ENCODE peak calls at places on chromosomes 5 and 9, in nine cellular contexts. Q is PC-9, R is endothelial cell of umbilical vein, U is HepG2, A is MM.1S, W is gastrocnemius medialis, P is heart left ventricle, B is GM23338, G is vagina. C is an unnamed sample. For H3K36me3, the result is how much of the 10 kb centered on the place peaks cover.

GRCh38 chr9:134163374-134164196 is 779 bp downstream of the RNU6ATAC start:
- DNase-seq in U (no peak), Q (peak), A (peak), B (peak), P (peak), R (peak), W (peak), G (no peak), C (peak)

GRCh38 chr9:32915802-32916201 is 85.6 kb downstream of the APTX start:
- DNase-seq in Q (no peak), W (no peak), U (no peak), G (no peak), P (no peak), A (no peak), R (no peak), B (no peak), C (no peak)

GRCh38 chr5:166625210-166625865 is 1666.1 kb upstream of the WWC1 start:
- DNase-seq in Q (no peak), G (no peak), W (no peak), B (peak), A (no peak), R (no peak), P (no peak), U (no peak), C (no peak)

GRCh38 chr9:69379250-69379982 is 54.4 kb downstream of the ENTREP1 start:
- DNase-seq in G (no peak), W (peak), A (no peak), Q (peak), B (no peak), P (no peak), R (peak), U (no peak), C (no peak)

GRCh38 chr5:78004559-78004958 is 228.4 kb upstream of the TBCA start:
- DNase-seq in B (no peak), Q (no peak), U (no peak), A (no peak), W (no peak), G (no peak), P (no peak), R (no peak), C (no peak)

GRCh38 chr9:110926828-110927227 is 111.4 kb downstream of the LPAR1 start:
- DNase-seq in U (no peak), A (no peak), B (no peak), G (no peak), W (no peak), Q (peak), P (no peak), R (no peak), C (no peak)

GRCh38 chr5:23146183-23146582 is 293.0 kb upstream of the CDH12 start:
- DNase-seq in P (no peak), W (no peak), B (no peak), U (no peak), Q (no peak), R (no peak), G (no peak), A (no peak), C (no peak)

GRCh38 chr5:136620016-136620419 is 254.7 kb upstream of the TRPC7 start:
- DNase-seq in B (no peak), Q (peak), U (no peak), A (no peak), P (no peak), R (peak), G (no peak), W (no peak), C (no peak)

GRCh38 chr5:154467655-154468354 is 10.2 kb downstream of the HAND1 start:
- DNase-seq in W (peak), A (peak), Q (peak), U (peak), B (peak), P (peak), G (no peak), R (peak), C (peak)

GRCh38 chr5:39780341-39780740 is 355.6 kb upstream of the DAB2 start:
- DNase-seq in Q (no peak), P (no peak), U (no peak), G (no peak), R (peak), B (peak), A (no peak), W (no peak), C (no peak)

GRCh38 chr9:84357235-84357634 is 16.7 kb upstream of the SLC28A3 start:
- DNase-seq in P (no peak), B (no peak), R (no peak), G (no peak), W (no peak), U (no peak), Q (no peak), A (no peak), C (no peak)

GRCh38 chr5:136626531-136626930 is 261.2 kb upstream of the TRPC7 start:
- DNase-seq in W (no peak), G (no peak), Q (no peak), U (no peak), R (no peak), B (no peak), A (no peak), P (no peak), C (no peak)

GRCh38 chr5:146185161-146185560 is 2.7 kb upstream of the LARS1 start:
- DNase-seq in A (no peak), R (peak), P (no peak), B (no peak), Q (no peak), G (no peak), W (no peak), U (no peak), C (no peak)

GRCh38 chr5:110865400-110866094 is 126.7 kb downstream of the SLC25A46 start:
- DNase-seq in U (peak), Q (peak), G (no peak), B (peak), A (peak), W (no peak), P (no peak), R (peak), C (no peak)

GRCh38 chr9:127474592-127474991 is 23.3 kb downstream of the LRSAM1 start:
- DNase-seq in W (no peak), R (no peak), Q (no peak), G (no peak), B (no peak), A (no peak), P (no peak), U (no peak), C (no peak)

GRCh38 chr9:5582835-5583195 is 46.1 kb upstream of the RIC1 start:
- DNase-seq in W (peak), B (no peak), U (no peak), P (peak), R (no peak), Q (no peak), G (no peak), A (no peak), C (peak)

GRCh38 chr9:35306281-35306680 is 144.5 kb downstream of the UNC13B start:
- DNase-seq in R (no peak), B (no peak), G (no peak), W (no peak), U (no peak), A (no peak), P (no peak), Q (no peak), C (no peak)

GRCh38 chr5:156147948-156148285 is 179.0 kb upstream of the SGCD start:
- DNase-seq in B (no peak), W (no peak), P (no peak), Q (no peak), A (no peak), R (no peak), G (no peak), U (no peak), C (no peak)

GRCh38 chr5:68544091-68544655 is 328.6 kb downstream of the PIK3R1 start:
- DNase-seq in U (no peak), B (no peak), G (no peak), W (no peak), Q (no peak), R (no peak), A (no peak), P (no peak), C (no peak)

DNA sequence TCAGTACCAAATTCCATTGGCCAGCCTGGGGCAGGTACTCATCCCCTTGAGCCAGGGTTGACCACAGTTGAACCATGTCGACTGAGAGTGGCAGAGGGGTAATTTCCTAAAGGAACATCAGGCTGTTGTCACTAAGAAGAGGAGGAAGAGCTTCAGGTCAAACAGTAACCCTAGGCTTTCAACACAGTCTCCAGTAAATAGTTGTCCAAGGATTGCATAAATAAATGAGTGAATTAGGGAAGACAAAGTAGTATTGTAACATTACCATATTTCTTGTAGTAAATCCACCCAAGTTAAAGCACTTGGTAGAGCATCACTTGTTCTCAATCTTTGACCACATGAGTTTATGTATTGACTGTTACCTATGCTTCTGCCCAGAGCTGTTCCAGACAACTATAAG is 7.4 kb downstream of the PSAT1 start:
- DNase-seq in P (no peak), R (no peak), B (no peak), A (no peak), U (peak), W (no peak), G (no peak), Q (no peak), C (no peak)
- H3K36me3 ChIP-seq in P (under half), R (under half), B (half or more), A (under half), U (under half), W (under half), G (under half), Q (half or more), C (under half)

GRCh38 chr5:176533390-176533789 is 3.8 kb downstream of the RNF44 start:
- DNase-seq in G (no peak), W (no peak), Q (no peak), P (peak), R (no peak), A (no peak), U (no peak), B (no peak), C (no peak)
- H3K4me3 ChIP-seq in G (peak), W (no peak), Q (no peak), P (no peak), R (no peak), A (no peak), U (no peak), B (peak), C (peak)

GRCh38 chr5:137700282-137700680 is 35.6 kb downstream of the KLHL3 start:
- DNase-seq in Q (no peak), U (no peak), P (no peak), G (no peak), W (no peak), A (no peak), R (peak), B (no peak), C (no peak)
- TF ChIP-seq CTCF in Q (no peak), U (no peak), P (no peak), G (no peak), W (no peak), A (no peak), R (no peak), B (no peak), C (no peak)

DNA sequence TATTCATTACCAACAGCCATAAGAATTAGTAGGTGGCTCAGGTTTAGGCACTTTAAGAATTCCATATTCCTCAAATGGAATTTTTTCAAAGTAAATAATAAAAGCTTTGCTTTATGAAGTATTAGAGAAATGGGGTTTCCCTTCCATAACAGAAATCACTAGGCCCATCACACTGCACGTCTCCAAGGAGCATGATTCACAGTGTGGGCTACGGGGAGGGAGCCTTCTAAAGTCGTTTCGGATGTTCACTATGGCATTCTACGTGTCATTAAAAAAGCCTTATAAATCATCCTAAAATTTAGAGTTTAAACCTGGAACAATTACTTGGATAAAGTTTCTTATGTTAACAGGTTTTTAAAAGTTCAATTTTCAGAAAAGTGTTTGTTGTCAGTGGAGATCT is 115.9 kb downstream of the NFIB start:
- DNase-seq in G (no peak), A (no peak), B (no peak), U (no peak), R (no peak), W (no peak), Q (no peak), P (no peak), C (no peak)
- H3K36me3 ChIP-seq in G (under half), A (under half), B (under half), U (under half), R (under half), W (under half), Q (under half), P (under half), C (under half)

GRCh38 chr9:113454914-113455761 is 8.4 kb upstream of the RGS3 start:
- DNase-seq in G (no peak), U (peak), Q (peak), W (peak), A (peak), R (peak), B (peak), P (peak), C (peak)
- H3K4me3 ChIP-seq in G (no peak), U (no peak), Q (no peak), W (no peak), A (no peak), R (no peak), B (no peak), P (no peak), C (no peak)

DNA sequence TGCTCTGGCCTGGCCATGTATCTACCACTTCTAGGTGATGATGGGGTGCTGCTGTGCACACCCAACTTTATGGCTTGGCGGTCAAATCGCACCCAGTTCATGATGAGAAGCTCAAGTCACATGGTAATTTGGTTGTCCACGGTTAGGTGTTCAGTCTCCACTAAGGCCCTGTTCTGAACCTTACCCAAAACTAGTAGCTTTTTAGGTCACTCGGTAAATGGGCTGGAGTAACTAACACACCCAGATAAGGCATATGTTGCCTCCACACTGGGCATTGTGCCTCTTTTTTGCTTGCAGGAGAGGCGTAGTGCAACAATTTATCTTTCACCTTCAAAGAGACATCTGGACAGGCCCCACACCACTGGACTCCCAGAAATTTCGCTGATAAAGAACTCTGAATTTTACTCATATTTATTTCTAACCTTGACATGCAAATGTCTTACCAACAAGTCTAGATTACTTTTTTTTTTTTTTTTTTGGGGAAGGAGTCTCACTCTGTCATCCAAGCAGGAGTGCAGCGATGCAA is 16.8 kb upstream of the PTGES start:
- DNase-seq in U (no peak), B (no peak), R (no peak), W (no peak), G (no peak), A (no peak), Q (no peak), P (no peak), C (no peak)
- TF ChIP-seq CTCF in U (no peak), B (no peak), R (no peak), W (no peak), G (no peak), A (no peak), Q (no peak), P (no peak), C (no peak)

DNA sequence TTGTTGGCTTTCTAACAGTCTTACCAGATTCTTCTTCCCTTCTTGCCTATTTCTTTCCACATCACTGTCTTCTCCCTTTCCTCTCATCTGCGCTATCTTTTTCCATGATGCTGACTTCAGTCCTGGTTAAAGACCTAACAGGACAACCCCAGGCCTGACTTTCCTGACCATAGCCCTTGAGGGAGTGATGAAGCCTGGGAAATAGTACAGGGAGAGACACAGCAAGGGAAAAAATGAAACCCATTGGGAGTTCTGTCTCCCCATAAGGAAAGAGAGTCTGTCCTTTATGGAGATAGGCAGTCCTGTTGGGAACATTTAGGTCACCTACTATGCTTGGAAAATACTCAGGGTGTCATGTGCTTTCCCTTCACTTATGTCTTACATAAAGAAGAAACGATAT is 92.7 kb downstream of the GIN1 start:
- DNase-seq in R (no peak), Q (no peak), A (no peak), W (no peak), U (no peak), B (no peak), P (no peak), G (no peak), C (no peak)
- H3K36me3 ChIP-seq in R (under half), Q (under half), A (under half), W (half or more), U (under half), B (under half), P (half or more), G (under half), C (under half)

DNA sequence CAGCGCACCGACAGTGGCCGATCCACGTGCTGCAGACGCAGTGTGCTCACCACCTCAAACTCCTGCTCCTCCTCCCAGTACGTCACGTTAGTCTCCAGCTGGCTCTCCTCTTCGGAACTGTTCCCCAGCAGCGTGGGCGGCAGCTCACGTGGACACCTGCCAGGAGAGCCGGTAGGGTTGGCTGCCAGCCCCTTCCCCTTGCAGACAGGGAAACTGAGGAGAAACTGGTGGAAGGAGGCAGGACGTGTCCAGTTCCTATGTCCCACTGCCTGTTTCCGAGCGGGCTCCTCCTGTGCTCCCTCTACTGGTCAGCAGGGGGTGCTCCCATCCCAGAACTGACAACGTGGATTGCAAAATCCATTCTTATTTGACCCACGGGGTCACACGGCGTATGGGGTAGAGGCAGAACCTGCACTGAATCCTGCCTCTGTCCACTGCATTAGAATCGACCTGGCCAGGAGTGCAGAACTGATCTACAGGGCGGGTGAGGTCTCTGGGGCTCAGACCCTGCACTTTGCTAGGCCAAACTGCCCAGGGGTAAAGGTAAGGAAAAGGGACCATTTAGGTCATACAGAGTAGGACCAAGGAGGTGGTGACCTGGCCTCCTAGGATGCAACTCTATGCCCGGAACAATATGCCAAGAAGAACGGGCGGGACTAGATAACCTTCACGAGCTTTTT is 25.7 kb downstream of the PDGFRB start:
- DNase-seq in Q (peak), A (peak), B (peak), W (peak), G (no peak), U (peak), P (peak), R (peak), C (peak)
- H3K4me3 ChIP-seq in Q (peak), A (peak), B (no peak), W (peak), G (no peak), U (no peak), P (no peak), R (no peak), C (no peak)

C was measured in GM06990.